ENCODE peak calls at places on chromosomes 4 and X, in ten cellular contexts. X is cardiac muscle cell, P is T follicular helper cell, J is non-pigmented ciliary epithelial cell, K is glutamatergic neuron, E is EL, O is A549, B is neural progenitor cell, W is kidney tubule cell, N is RWPE1. U is an unnamed sample.

GRCh38 chrX:22141061-22141460 is 108.9 kb downstream of the PHEX start:
- DNase-seq in X (no peak), P (no peak), J (no peak), K (no peak), E (no peak), O (no peak), B (no peak), W (no peak), N (no peak), U (no peak)

GRCh38 chrX:69179380-69179911 is 14.2 kb upstream of the PJA1 start:
- DNase-seq in X (peak), P (no peak), J (no peak), K (peak), E (no peak), O (no peak), B (peak), W (peak), N (no peak), U (no peak)

GRCh38 chrX:100895365-100896075 is 21.4 kb upstream of the NOX1 start:
- DNase-seq in X (peak), P (no peak), J (no peak), K (peak), E (peak), O (peak), B (peak), W (peak), N (peak), U (no peak)

GRCh38 chr4:152248347-152248746 is 287.5 kb downstream of the FBXW7 start:
- DNase-seq in X (no peak), P (no peak), J (no peak), K (no peak), E (no peak), O (no peak), B (no peak), W (no peak), N (no peak), U (no peak)

GRCh38 chr4:72919464-72919863 is 150.1 kb downstream of the COX18 start:
- DNase-seq in X (no peak), P (no peak), J (no peak), K (no peak), E (no peak), O (no peak), B (no peak), W (no peak), N (no peak), U (no peak)

GRCh38 chr4:106691749-106692148 is 323.2 kb upstream of the GIMD1 start:
- DNase-seq in X (no peak), P (no peak), J (no peak), K (no peak), E (peak), O (no peak), B (peak), W (no peak), N (no peak), U (no peak)

GRCh38 chr4:48939785-48940184 is 33.2 kb upstream of the OCIAD2 start:
- DNase-seq in X (peak), P (no peak), J (peak), K (no peak), E (peak), O (peak), B (no peak), W (peak), N (peak), U (no peak)

GRCh38 chrX:154096140-154097002 is 1.1 kb downstream of the MECP2 start:
- DNase-seq in X (peak), P (no peak), J (no peak), K (no peak), E (peak), O (peak), B (peak), W (peak), N (no peak), U (no peak)

GRCh38 chr4:41013746-41014145 is 200.6 kb downstream of the APBB2 start:
- DNase-seq in X (no peak), P (no peak), J (no peak), K (no peak), E (no peak), O (no peak), B (no peak), W (no peak), N (no peak), U (no peak)

GRCh38 chr4:8393593-8394038 is 46.9 kb downstream of the ACOX3 start:
- DNase-seq in X (peak), P (no peak), J (peak), K (no peak), E (peak), O (peak), B (peak), W (peak), N (peak), U (no peak)

GRCh38 chr4:168527560-168527959 is 30.7 kb downstream of the PALLD start:
- DNase-seq in X (no peak), P (no peak), J (no peak), K (no peak), E (peak), O (peak), B (no peak), W (no peak), N (no peak), U (no peak)

GRCh38 chr4:128802680-128803628 is 6.5 kb upstream of the JADE1 start:
- DNase-seq in X (no peak), P (no peak), J (no peak), K (no peak), E (no peak), O (no peak), B (no peak), W (no peak), N (no peak), U (no peak)

GRCh38 chr4:144701683-144702233 is 55.8 kb downstream of the HHIP start:
- DNase-seq in X (no peak), P (no peak), J (no peak), K (no peak), E (peak), O (no peak), B (no peak), W (no peak), N (no peak), U (no peak)

GRCh38 chrX:134718329-134719317 is 60.4 kb upstream of the PLAC1 start:
- DNase-seq in X (peak), P (no peak), J (peak), K (no peak), E (peak), O (peak), B (no peak), W (peak), N (peak), U (no peak)

GRCh38 chr4:174255790-174256189 is 27.7 kb downstream of the FBXO8 start:
- DNase-seq in X (peak), P (no peak), J (peak), K (peak), E (peak), O (peak), B (no peak), W (no peak), N (no peak), U (no peak)

GRCh38 chrX:135257469-135257868 is 5.6 kb downstream of the ETDA start:
- DNase-seq in X (no peak), P (no peak), J (no peak), K (no peak), E (no peak), O (no peak), B (no peak), W (no peak), N (no peak), U (no peak)

U was measured in vagina.